ENCODE peak calls at places on chromosome 1, in ten cellular contexts. B, O, Y, E, H, Q, N, A, M and I are unnamed samples.

GRCh38 chr1:148362141-148362929 is 120.8 kb downstream of the PPIAL4G start:
- DNase-seq in B (peak), O (no peak), Y (no peak), E (peak), H (no peak), Q (no peak), N (peak), A (no peak), M (no peak), I (no peak)

GRCh38 chr1:19435851-19436465 is 49.4 kb downstream of the CAPZB start:
- DNase-seq in B (peak), O (no peak), Y (no peak), E (no peak), H (no peak), Q (no peak), N (no peak), A (no peak), M (peak), I (peak)

GRCh38 chr1:160520582-160520981 is 2.5 kb downstream of the SLAMF6 start:
- DNase-seq in B (no peak), O (no peak), Y (no peak), E (no peak), H (no peak), Q (no peak), N (no peak), A (no peak), M (no peak), I (no peak)

GRCh38 chr1:4825841-4826450 is 171.5 kb downstream of the AJAP1 start:
- DNase-seq in B (no peak), O (no peak), Y (no peak), E (no peak), H (no peak), Q (no peak), N (no peak), A (no peak), M (no peak), I (peak)

GRCh38 chr1:216450252-216450651 is 27.0 kb upstream of the USH2A start:
- DNase-seq in B (no peak), O (no peak), Y (no peak), E (no peak), H (no peak), Q (no peak), N (no peak), A (no peak), M (no peak), I (no peak)

GRCh38 chr1:47569681-47570470 is 132.0 kb downstream of the FOXD2 start:
- DNase-seq in B (peak), O (no peak), Y (peak), E (peak), H (peak), Q (no peak), N (no peak), A (peak), M (peak), I (peak)

GRCh38 chr1:199287632-199288031 is 648.8 kb downstream of the PTPRC start:
- DNase-seq in B (no peak), O (no peak), Y (no peak), E (no peak), H (no peak), Q (no peak), N (no peak), A (no peak), M (no peak), I (no peak)

GRCh38 chr1:242147096-242147976 is 148.4 kb upstream of the MAP1LC3C start:
- DNase-seq in B (peak), O (no peak), Y (no peak), E (no peak), H (no peak), Q (no peak), N (no peak), A (no peak), M (no peak), I (peak)

GRCh38 chr1:11960710-11961109 is 19.5 kb upstream of the MFN2 start:
- DNase-seq in B (no peak), O (no peak), Y (no peak), E (no peak), H (no peak), Q (no peak), N (no peak), A (no peak), M (no peak), I (no peak)
- H3K4me3 ChIP-seq in B (no peak), O (no peak), Y (no peak), E (no peak), H (no peak), Q (no peak), N (no peak), A (no peak), M (no peak), I (no peak)

GRCh38 chr1:75908717-75909152 is 23.5 kb downstream of the ASB17 start:
- DNase-seq in B (peak), O (no peak), Y (no peak), E (no peak), H (peak), Q (no peak), N (peak), A (no peak), M (peak), I (peak)
- TF ChIP-seq CTCF in B (peak), O (peak), Y (no peak), E (no peak), H (peak), Q (peak), N (peak), A (no peak), M (peak), I (peak)

GRCh38 chr1:215081566-215082531 is 688 bp upstream of the KCNK2 start:
- DNase-seq in B (no peak), O (no peak), Y (no peak), E (no peak), H (no peak), Q (peak), N (no peak), A (peak), M (no peak), I (peak)
- H3K4me3 ChIP-seq in B (peak), O (peak), Y (peak), E (no peak), H (peak), Q (no peak), N (no peak), A (peak), M (peak), I (peak)

GRCh38 chr1:6140413-6140812 is 39.7 kb downstream of the CHD5 start:
- DNase-seq in B (no peak), O (no peak), Y (no peak), E (no peak), H (no peak), Q (peak), N (no peak), A (no peak), M (no peak), I (no peak)

GRCh38 chr1:6142036-6142621 is 38.0 kb downstream of the CHD5 start:
- DNase-seq in B (no peak), O (no peak), Y (no peak), E (no peak), H (no peak), Q (no peak), N (no peak), A (no peak), M (no peak), I (no peak)

GRCh38 chr1:6142734-6143133 is 37.4 kb downstream of the CHD5 start:
- DNase-seq in B (no peak), O (no peak), Y (no peak), E (no peak), H (no peak), Q (no peak), N (no peak), A (no peak), M (no peak), I (no peak)

GRCh38 chr1:6143392-6143791 is 36.7 kb downstream of the CHD5 start:
- DNase-seq in B (no peak), O (no peak), Y (no peak), E (no peak), H (no peak), Q (no peak), N (no peak), A (no peak), M (no peak), I (no peak)

GRCh38 chr1:6141601-6142000 is 38.5 kb downstream of the CHD5 start:
- DNase-seq in B (no peak), O (no peak), Y (no peak), E (no peak), H (no peak), Q (peak), N (no peak), A (no peak), M (no peak), I (no peak)
- TF ChIP-seq CTCF in B (no peak), O (no peak), Y (no peak), E (no peak), H (no peak), Q (no peak), N (peak), A (no peak), M (no peak), I (no peak)

DNA sequence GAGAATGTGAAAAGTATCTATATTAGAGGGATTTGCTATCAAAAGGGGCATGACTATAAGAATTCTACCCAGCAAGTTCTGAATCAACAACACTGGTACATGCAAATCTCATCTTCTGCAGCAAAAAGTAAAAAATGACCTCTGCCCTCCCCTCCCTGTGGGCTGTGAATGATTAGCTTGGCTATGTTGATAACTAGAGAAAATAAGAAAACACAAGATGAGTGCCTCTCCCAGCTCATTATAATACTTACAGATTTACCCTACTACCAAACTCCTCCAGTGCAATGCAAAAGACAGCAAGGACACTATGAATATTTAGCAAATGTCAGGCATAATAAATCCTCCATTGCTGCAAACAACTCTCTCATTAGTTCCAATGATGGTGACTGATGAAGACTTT is 102.4 kb downstream of the SLC45A1 start:
- DNase-seq in B (no peak), O (no peak), Y (no peak), E (peak), H (no peak), Q (no peak), N (no peak), A (no peak), M (no peak), I (no peak)
- H3K4me3 ChIP-seq in B (no peak), O (peak), Y (peak), E (no peak), H (peak), Q (peak), N (no peak), A (peak), M (peak), I (peak)

GRCh38 chr1:101993703-101994102 is 3.0 kb downstream of the OLFM3 start:
- DNase-seq in B (no peak), O (no peak), Y (no peak), E (no peak), H (no peak), Q (no peak), N (no peak), A (no peak), M (peak), I (no peak)
- TF ChIP-seq CTCF in B (no peak), O (no peak), Y (no peak), E (peak), H (no peak), Q (no peak), N (no peak), A (no peak), M (no peak), I (no peak)

GRCh38 chr1:26021647-26022403 is at the start of gene EXTL1:
- DNase-seq in B (peak), O (peak), Y (no peak), E (no peak), H (no peak), Q (peak), N (no peak), A (peak), M (no peak), I (no peak)
- H3K4me3 ChIP-seq in B (peak), O (peak), Y (peak), E (no peak), H (peak), Q (no peak), N (no peak), A (no peak), M (peak), I (peak)

GRCh38 chr1:3551711-3552110 is 59.6 kb downstream of the MEGF6 start:
- DNase-seq in B (no peak), O (no peak), Y (no peak), E (no peak), H (no peak), Q (no peak), N (no peak), A (no peak), M (no peak), I (no peak)
- TF ChIP-seq CTCF in B (no peak), O (no peak), Y (no peak), E (no peak), H (no peak), Q (no peak), N (no peak), A (no peak), M (no peak), I (no peak)